ENCODE peak calls at places on chromosomes 6 and 20, in seven cellular contexts. O, U, K, Z, D, B and R are unnamed samples.
A peak's percentile ranks its signal among the peaks of the same experiment; 100 is the strongest.

GRCh38 chr20:34621383-34622367 is 55.2 kb downstream of the PIGU start:
- DNase-seq in U (no peak), B (peak; percentile 12), K (no peak), O (no peak), D (no peak), Z (peak; percentile 51), R (no peak)

GRCh38 chr6:16849280-16850210 is 88.3 kb upstream of the ATXN1 start:
- DNase-seq in Z (peak; percentile 29), D (no peak), O (no peak), B (peak; percentile 87), U (peak; percentile 27), K (no peak), R (peak; percentile 27)

GRCh38 chr20:19926581-19926980 is 90.6 kb upstream of the NAA20 start:
- DNase-seq in D (no peak), U (no peak), Z (peak; percentile 57), B (no peak), K (no peak), O (no peak), R (peak; percentile 76)

GRCh38 chr20:24337074-24337473 is 132.4 kb upstream of the SYNDIG1 start:
- DNase-seq in D (no peak), B (peak; percentile 94), U (no peak), O (no peak), Z (no peak), K (no peak), R (no peak)

GRCh38 chr6:51902261-51902764 is 185.1 kb downstream of the PKHD1 start:
- DNase-seq in O (no peak), Z (no peak), B (no peak), K (no peak), U (no peak), D (no peak), R (no peak)

GRCh38 chr6:142907017-142907470 is 37.9 kb downstream of the HIVEP2 start:
- DNase-seq in D (no peak), O (no peak), Z (no peak), B (no peak), K (no peak), U (no peak), R (no peak)

GRCh38 chr6:33856655-33857054 is 52.9 kb upstream of the MLN start:
- DNase-seq in K (peak; percentile 79), Z (no peak), U (no peak), O (peak; percentile 26), D (no peak), B (no peak), R (no peak)

GRCh38 chr6:82786251-82786650 is 279.4 kb downstream of the UBE3D start:
- DNase-seq in B (no peak), U (no peak), K (no peak), D (no peak), O (no peak), Z (no peak), R (no peak)

GRCh38 chr6:21845018-21845417 is 251.5 kb downstream of the SOX4 start:
- DNase-seq in U (no peak), B (no peak), K (no peak), Z (peak; percentile 61), D (no peak), O (no peak), R (no peak)

GRCh38 chr6:155171109-155171746 is 92.6 kb upstream of the CLDN20 start:
- DNase-seq in K (peak; percentile 92), U (peak; percentile 93), O (no peak), B (peak; percentile 97), Z (peak; percentile 92), D (peak; percentile 37), R (peak; percentile 77)

GRCh38 chr6:104928141-104928540 is 28.8 kb upstream of the LIN28B start:
- DNase-seq in D (no peak), K (no peak), O (no peak), U (no peak), B (no peak), Z (peak; percentile 57), R (peak; percentile 39)

GRCh38 chr20:14838663-14839650 is 501.5 kb upstream of the FLRT3 start:
- DNase-seq in O (no peak), D (no peak), U (peak; percentile 38), K (no peak), B (no peak), Z (no peak), R (no peak)

GRCh38 chr6:169189227-169189626 is 64.4 kb downstream of the THBS2 start:
- DNase-seq in Z (no peak), D (no peak), B (no peak), K (no peak), O (no peak), U (no peak), R (no peak)

GRCh38 chr20:32183947-32184635 is 23.5 kb downstream of the PLAGL2 start:
- DNase-seq in O (no peak), K (no peak), U (no peak), Z (no peak), D (no peak), B (no peak), R (no peak)

GRCh38 chr6:91669154-91669903 is 1082.5 kb upstream of the MAP3K7 start:
- DNase-seq in O (no peak), K (no peak), D (no peak), Z (no peak), B (no peak), U (no peak), R (no peak)

GRCh38 chr20:39195495-39196129 is 233.5 kb downstream of the DHX35 start:
- DNase-seq in Z (no peak), D (no peak), B (no peak), U (no peak), O (peak; percentile 7), K (no peak), R (no peak)

GRCh38 chr6:27605401-27606342 is 132.8 kb upstream of the ZNF184 start:
- DNase-seq in O (peak; percentile 68), D (no peak), Z (peak; percentile 77), K (peak; percentile 39), U (peak; percentile 81), B (peak; percentile 90), R (peak; percentile 66)

GRCh38 chr20:11810316-11811130 is 107.2 kb upstream of the BTBD3 start:
- DNase-seq in U (peak; percentile 24), D (no peak), O (no peak), K (no peak), B (peak; percentile 68), Z (peak; percentile 28), R (peak; percentile 47)

GRCh38 chr20:36606171-36607116 is 865 bp downstream of the RAB5IF start:
- DNase-seq in Z (peak; percentile 59), D (no peak), K (no peak), U (no peak), O (peak; percentile 63), B (no peak), R (peak; percentile 47)